ENCODE peak calls at places on chromosomes 12 and 14, in six cellular contexts. P is fibroblast of the conjunctiva; R is naive B cell; V is effector CD4-positive, alpha-beta T cell; O is NCI-H1105; E is GM04503. K is an unnamed sample.
A peak's percentile ranks its signal among the peaks of the same experiment; 100 is the strongest.

GRCh38 chr12:130647814-130648213 is 68.3 kb downstream of the RIMBP2 start:
- DNase-seq in R (no peak), P (no peak), E (no peak), O (no peak), V (no peak), K (no peak)

GRCh38 chr14:55348766-55349453 is 62.7 kb downstream of the ATG14 start:
- DNase-seq in V (no peak), O (no peak), R (no peak), E (no peak), P (no peak), K (no peak)

GRCh38 chr12:124603910-124604775 is 36.7 kb upstream of the NCOR2 start:
- DNase-seq in O (no peak), V (no peak), E (no peak), R (no peak), P (no peak), K (no peak)

GRCh38 chr14:95123895-95124579 is 33.3 kb downstream of the DICER1 start:
- DNase-seq in O (no peak), E (no peak), R (no peak), P (no peak), V (no peak), K (no peak)

GRCh38 chr12:113134521-113134951 is 1.0 kb downstream of the RASAL1 start:
- DNase-seq in P (no peak), R (no peak), O (peak; percentile 83), V (no peak), E (no peak), K (no peak)

GRCh38 chr12:96045566-96045965 is 10.2 kb upstream of the LTA4H start:
- DNase-seq in O (no peak), R (peak; percentile 71), V (no peak), P (no peak), E (no peak), K (no peak)

GRCh38 chr12:110198386-110198785 is 74.2 kb downstream of the IFT81 start:
- DNase-seq in V (no peak), E (no peak), R (no peak), P (no peak), O (no peak), K (no peak)

GRCh38 chr12:124797321-124797720 is 66.3 kb downstream of the SCARB1 start:
- DNase-seq in V (no peak), O (no peak), P (no peak), R (no peak), E (no peak), K (no peak)

GRCh38 chr12:111063296-111064026 is 143.1 kb upstream of the MYL2 start:
- DNase-seq in V (no peak), O (no peak), P (no peak), R (no peak), E (no peak), K (no peak)

K was measured in naive thymus-derived CD8-positive, alpha-beta T cell.